ENCODE peak calls at places on chromosome 2, in four cellular contexts. T is esophagus squamous epithelium, Q is glomerular endothelial cell, H is type B pancreatic cell. V is an unnamed sample.

GRCh38 chr2:9552491-9553178 is 3.0 kb downstream of the ADAM17 start:
- DNase-seq in H (no peak), Q (no peak), T (no peak), V (no peak)

GRCh38 chr2:98455494-98455976 is 10.9 kb downstream of the INPP4A start:
- DNase-seq in H (peak), T (no peak), Q (no peak), V (no peak)

GRCh38 chr2:9343524-9343923 is 79.8 kb downstream of the ITGB1BP1 start:
- DNase-seq in T (no peak), Q (no peak), H (no peak), V (no peak)

GRCh38 chr2:127217470-127218325 is 2.4 kb downstream of the CYP27C1 start:
- DNase-seq in H (no peak), T (no peak), Q (no peak), V (no peak)

GRCh38 chr2:86140969-86141392 is 34.9 kb downstream of the PTCD3 start:
- DNase-seq in H (no peak), T (no peak), Q (no peak), V (no peak)

GRCh38 chr2:132252191-132252893 is 90.6 kb upstream of the ANKRD30BL start:
- DNase-seq in Q (no peak), H (no peak), T (no peak), V (no peak)

GRCh38 chr2:136131961-136132839 is 14.3 kb upstream of the CXCR4 start:
- DNase-seq in H (no peak), T (peak), Q (no peak), V (no peak)

GRCh38 chr2:149826471-149827125 is 239.0 kb upstream of the MMADHC start:
- DNase-seq in T (no peak), H (no peak), Q (peak), V (peak)

GRCh38 chr2:188196343-188197008 is 95.2 kb upstream of the GULP1 start:
- DNase-seq in Q (no peak), T (no peak), H (no peak), V (no peak)

GRCh38 chr2:11539317-11540147 is 5.7 kb downstream of the GREB1 start:
- DNase-seq in H (peak), Q (no peak), T (no peak), V (no peak)

GRCh38 chr2:63432373-63432772 is 155.9 kb downstream of the WDPCP start:
- DNase-seq in Q (peak), T (no peak), H (no peak), V (no peak)

GRCh38 chr2:70140978-70141753 is 49.7 kb downstream of the C2orf42 start:
- DNase-seq in H (no peak), T (peak), Q (no peak), V (peak)

GRCh38 chr2:95292623-95293260 is 4.4 kb upstream of the KCNIP3 start:
- DNase-seq in T (no peak), Q (no peak), H (no peak), V (no peak)

GRCh38 chr2:172073518-172073917 is 11.8 kb upstream of the DLX1 start:
- DNase-seq in H (no peak), T (no peak), Q (no peak), V (no peak)

GRCh38 chr2:28527196-28527595 is 31.3 kb downstream of the PLB1 start:
- DNase-seq in T (no peak), Q (no peak), H (no peak), V (no peak)

GRCh38 chr2:47086571-47086970 is 68.5 kb downstream of the STPG4 start:
- DNase-seq in H (no peak), Q (no peak), T (no peak), V (no peak)

GRCh38 chr2:196079052-196079451 is 10.4 kb upstream of the DNAH7 start:
- DNase-seq in Q (no peak), T (no peak), H (no peak), V (no peak)

GRCh38 chr2:164014068-164014577 is 278.3 kb upstream of the FIGN start:
- DNase-seq in T (no peak), H (no peak), Q (no peak), V (no peak)

GRCh38 chr2:73212448-73213176 is 1.4 kb upstream of the SMYD5 start:
- DNase-seq in T (peak), H (no peak), Q (no peak), V (peak)

GRCh38 chr2:240739797-240740196 is 48.1 kb downstream of the AQP12A start:
- DNase-seq in H (no peak), T (no peak), Q (no peak), V (no peak)

GRCh38 chr2:74493546-74493945 is 5.9 kb downstream of the LBX2 start:
- DNase-seq in H (no peak), T (no peak), Q (no peak), V (no peak)

GRCh38 chr2:60324536-60324935 is 228.9 kb downstream of the BCL11A start:
- DNase-seq in Q (no peak), H (no peak), T (no peak), V (no peak)

GRCh38 chr2:239826786-239827510 is 198.2 kb downstream of the NDUFA10 start:
- DNase-seq in T (no peak), Q (no peak), H (peak), V (no peak)

GRCh38 chr2:195859513-195859912 is 202.5 kb downstream of the SLC39A10 start:
- DNase-seq in T (no peak), Q (no peak), H (no peak), V (no peak)

GRCh38 chr2:144210076-144210475 is 309.8 kb downstream of the ZEB2 start:
- DNase-seq in T (no peak), Q (no peak), H (no peak), V (no peak)

GRCh38 chr2:60350791-60351190 is 202.7 kb downstream of the BCL11A start:
- DNase-seq in H (no peak), Q (no peak), T (no peak), V (no peak)

GRCh38 chr2:84906108-84906899 is 848 bp downstream of the TMSB10 start:
- DNase-seq in Q (no peak), T (no peak), H (no peak), V (no peak)

GRCh38 chr2:234914371-234915154 is 37.3 kb upstream of the SH3BP4 start:
- DNase-seq in H (no peak), Q (no peak), T (no peak), V (no peak)

GRCh38 chr2:217951521-217952247 is 51.1 kb downstream of the TNS1 start:
- DNase-seq in H (no peak), Q (no peak), T (no peak), V (no peak)

GRCh38 chr2:122322815-122323214 is 567.4 kb downstream of the TSN start:
- DNase-seq in H (no peak), T (no peak), Q (no peak), V (no peak)

GRCh38 chr2:40016151-40016885 is 237.3 kb upstream of the THUMPD2 start:
- DNase-seq in T (no peak), Q (no peak), H (no peak), V (no peak)

GRCh38 chr2:26610504-26611335 is 30.4 kb downstream of the CIB4 start:
- DNase-seq in Q (no peak), H (no peak), T (no peak), V (no peak)

GRCh38 chr2:43160778-43161177 is 65.6 kb downstream of the ZFP36L2 start:
- DNase-seq in T (no peak), H (no peak), Q (no peak), V (no peak)

GRCh38 chr2:26068602-26069298 is 34.9 kb downstream of the RAB10 start:
- DNase-seq in T (no peak), Q (peak), H (no peak), V (no peak)

GRCh38 chr2:22002066-22002465 is 878.3 kb downstream of the TDRD15 start:
- DNase-seq in H (no peak), T (no peak), Q (no peak), V (no peak)

GRCh38 chr2:60329225-60329624 is 224.2 kb downstream of the BCL11A start:
- DNase-seq in Q (no peak), H (no peak), T (no peak), V (no peak)

GRCh38 chr2:48844418-48845155 is 89.1 kb upstream of the LHCGR start:
- DNase-seq in T (no peak), H (no peak), Q (no peak), V (no peak)

GRCh38 chr2:137123241-137123640 is 357.9 kb downstream of the THSD7B start:
- DNase-seq in H (no peak), T (no peak), Q (no peak), V (no peak)

GRCh38 chr2:14903709-14904374 is 271.3 kb downstream of the LRATD1 start:
- DNase-seq in Q (no peak), H (no peak), T (no peak), V (peak)

V was measured in NCI-H1694 treated with DMSO at 0.1 percent for 48 hours.